ENCODE peak calls at places on chromosomes 16 and 17, in five cellular contexts. R, V, T, H and F are unnamed samples.

GRCh38 chr17:31313982-31314787 is at the start of gene EVI2B:
- DNase-seq in V (no peak), R (no peak), T (no peak), H (peak; percentile 66), F (no peak)

GRCh38 chr16:62041401-62041800 is 5.2 kb upstream of the CDH8 start:
- DNase-seq in T (peak; percentile 40), R (no peak), V (no peak), H (no peak), F (no peak)

GRCh38 chr17:67636841-67637240 is 80.9 kb upstream of the NOL11 start:
- DNase-seq in T (no peak), V (no peak), H (no peak), R (no peak), F (no peak)

GRCh38 chr16:17439580-17439979 is 31.2 kb downstream of the XYLT1 start:
- DNase-seq in V (no peak), R (no peak), H (no peak), T (no peak), F (no peak)

GRCh38 chr16:15881794-15882379 is 6.5 kb downstream of the CEP20 start:
- DNase-seq in R (no peak), T (no peak), H (no peak), V (no peak), F (no peak)

GRCh38 chr17:78935419-78936323 is 10.5 kb upstream of the TIMP2 start:
- DNase-seq in R (peak; percentile 26), H (no peak), V (no peak), T (no peak), F (no peak)

GRCh38 chr16:86396318-86396882 is 113.9 kb upstream of the FOXF1 start:
- DNase-seq in H (no peak), R (no peak), T (no peak), V (no peak), F (no peak)

GRCh38 chr17:39939588-39940419 is 12.3 kb downstream of the LRRC3C start:
- DNase-seq in H (peak; percentile 71), V (no peak), R (peak; percentile 53), T (no peak), F (no peak)

GRCh38 chr17:45573915-45574314 is 83.4 kb upstream of the PLEKHM1 start:
- DNase-seq in T (no peak), V (no peak), H (no peak), R (no peak), F (no peak)

GRCh38 chr16:81035975-81036750 is 521 bp downstream of the ATMIN start:
- DNase-seq in V (peak; percentile 52), H (no peak), R (peak; percentile 72), T (peak; percentile 11), F (peak; percentile 50)

GRCh38 chr17:44361292-44362055 is 2.2 kb downstream of the FAM171A2 start:
- DNase-seq in V (no peak), H (no peak), R (no peak), T (no peak), F (no peak)

GRCh38 chr17:44359458-44360143 is 4.1 kb downstream of the FAM171A2 start:
- DNase-seq in T (no peak), R (no peak), H (no peak), V (no peak), F (no peak)

GRCh38 chr17:44362056-44362355 is 1.6 kb downstream of the FAM171A2 start:
- DNase-seq in H (no peak), V (no peak), R (no peak), T (no peak), F (no peak)

GRCh38 chr17:44360144-44360533 is 3.5 kb downstream of the FAM171A2 start:
- DNase-seq in T (no peak), H (no peak), R (no peak), V (no peak), F (no peak)

GRCh38 chr17:44360826-44361225 is 2.8 kb downstream of the FAM171A2 start:
- DNase-seq in T (no peak), H (no peak), V (no peak), R (peak; percentile 65), F (no peak)
- TF ChIP-seq TAF1 in T (no peak), H (no peak), V (no peak), R (no peak), F (no peak)

DNA sequence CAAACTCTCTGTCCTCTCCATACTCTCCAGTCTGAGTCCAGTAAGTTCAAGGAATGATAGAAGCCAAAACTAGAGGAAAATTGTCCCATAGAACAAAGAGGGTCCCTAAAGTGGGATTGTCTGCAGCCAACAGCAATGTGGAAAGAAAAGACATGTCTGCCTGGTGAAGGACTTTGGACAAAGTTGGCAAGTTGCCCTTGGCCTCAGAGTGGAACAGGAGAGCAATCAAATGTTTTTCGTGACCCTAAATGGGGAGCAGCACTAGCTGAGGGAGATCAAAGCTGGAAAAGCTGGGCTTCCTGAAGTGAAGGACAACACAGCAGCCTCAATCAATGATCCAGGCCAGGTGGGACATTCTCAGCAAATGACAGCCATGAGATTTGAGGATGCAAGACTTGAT is 183.5 kb downstream of the CHD9NB start:
- DNase-seq in T (peak; percentile 6), V (no peak), H (no peak), R (no peak), F (no peak)
- TF ChIP-seq POLR2AphosphoS5 in T (no peak), V (no peak), H (no peak), R (no peak), F (no peak)

DNA sequence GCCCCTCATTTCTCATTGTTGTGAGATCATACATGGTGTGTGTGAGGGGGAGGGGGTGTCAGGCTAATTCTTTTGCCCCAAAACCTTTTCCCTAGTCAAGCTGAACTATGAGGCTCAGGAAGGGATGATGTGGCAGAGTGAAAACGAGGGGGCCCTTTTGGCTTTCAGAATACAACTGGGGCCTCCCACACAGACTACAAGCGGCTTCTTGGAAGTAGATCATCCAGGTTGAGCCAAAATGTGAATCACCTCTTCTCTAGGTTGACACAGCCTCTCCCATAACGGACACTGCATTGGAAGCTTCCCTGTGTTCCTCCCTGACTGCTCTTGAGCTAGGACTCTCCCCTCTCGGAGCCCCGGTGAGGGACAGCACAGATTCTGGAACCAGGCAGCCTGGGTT is 2.3 kb upstream of the ALKBH5 start:
- DNase-seq in V (no peak), T (no peak), H (no peak), R (no peak), F (no peak)
- TF ChIP-seq TAF1 in V (no peak), T (no peak), H (no peak), R (no peak), F (no peak)

GRCh38 chr17:28344011-28344410 is 8.4 kb downstream of the TNFAIP1 start:
- DNase-seq in T (no peak), R (no peak), V (no peak), H (no peak), F (no peak)
- TF ChIP-seq POLR2AphosphoS5 in T (no peak), R (no peak), V (no peak), H (no peak), F (no peak)

DNA sequence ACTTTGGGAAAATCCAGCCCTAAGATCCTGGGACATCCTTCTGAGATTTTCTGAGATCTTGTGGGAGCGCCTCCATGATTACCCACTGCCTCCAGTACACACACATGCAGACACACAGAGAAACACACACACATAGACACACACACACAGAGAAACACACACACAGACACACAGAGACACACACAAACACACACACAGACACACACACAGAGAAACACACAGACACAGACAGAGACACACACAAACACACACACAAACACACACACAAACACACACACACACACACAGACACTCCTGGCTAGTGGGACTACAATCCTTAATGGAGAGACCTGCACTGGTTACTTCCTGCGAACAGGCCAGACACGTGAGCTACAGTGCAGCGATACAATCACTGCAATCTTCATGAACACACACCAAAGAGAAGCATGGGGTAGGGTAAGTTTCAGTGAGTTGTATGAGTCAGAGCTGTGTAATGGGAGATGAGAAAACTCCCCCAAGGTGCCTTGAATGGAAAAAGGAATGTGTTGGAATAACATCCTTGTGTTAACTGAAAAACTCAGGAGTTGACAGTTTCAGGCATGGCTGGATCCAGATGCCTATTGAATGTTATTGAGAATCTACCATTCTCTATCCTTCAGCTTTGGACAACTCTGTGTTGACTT is 79.5 kb downstream of the SLC6A2 start:
- DNase-seq in H (no peak), R (no peak), T (no peak), V (no peak), F (no peak)
- TF ChIP-seq TAF1 in H (no peak), R (no peak), T (no peak), V (no peak), F (no peak)

DNA sequence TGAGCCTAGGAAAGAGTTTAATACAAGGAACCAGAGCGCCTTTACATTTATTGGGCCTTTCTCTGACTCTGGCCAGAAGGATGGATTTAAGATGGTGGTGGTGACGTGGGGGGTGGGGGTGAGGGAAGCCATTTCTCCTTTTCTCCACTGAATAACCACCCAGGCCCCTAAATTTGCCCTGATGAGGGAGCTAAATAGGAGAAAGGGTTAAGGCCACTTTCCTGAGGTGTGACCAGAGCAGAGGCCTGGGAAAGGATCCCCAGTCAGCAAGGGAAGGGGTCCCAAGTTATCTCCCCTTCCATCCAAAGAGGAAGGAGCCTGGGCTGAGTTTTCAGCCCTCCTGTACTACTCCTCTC is 1.1 kb upstream of the HOXB9 start:
- DNase-seq in H (no peak), R (no peak), T (no peak), V (no peak), F (no peak)
- TF ChIP-seq POLR2AphosphoS5 in H (no peak), R (no peak), T (no peak), V (no peak), F (no peak)

GRCh38 chr16:67395105-67395457 is 1.8 kb upstream of the TPPP3 start:
- DNase-seq in T (no peak), H (no peak), R (no peak), V (no peak), F (no peak)

GRCh38 chr16:67396775-67397450 is 3.6 kb upstream of the TPPP3 start:
- DNase-seq in R (no peak), H (no peak), T (no peak), V (no peak), F (no peak)

GRCh38 chr16:67396159-67396774 is 3.0 kb upstream of the TPPP3 start:
- DNase-seq in R (peak; percentile 93), H (no peak), T (peak; percentile 96), V (no peak), F (no peak)

GRCh38 chr16:67394271-67395104 is 1.2 kb upstream of the TPPP3 start:
- DNase-seq in R (no peak), H (no peak), V (no peak), T (no peak), F (no peak)

DNA sequence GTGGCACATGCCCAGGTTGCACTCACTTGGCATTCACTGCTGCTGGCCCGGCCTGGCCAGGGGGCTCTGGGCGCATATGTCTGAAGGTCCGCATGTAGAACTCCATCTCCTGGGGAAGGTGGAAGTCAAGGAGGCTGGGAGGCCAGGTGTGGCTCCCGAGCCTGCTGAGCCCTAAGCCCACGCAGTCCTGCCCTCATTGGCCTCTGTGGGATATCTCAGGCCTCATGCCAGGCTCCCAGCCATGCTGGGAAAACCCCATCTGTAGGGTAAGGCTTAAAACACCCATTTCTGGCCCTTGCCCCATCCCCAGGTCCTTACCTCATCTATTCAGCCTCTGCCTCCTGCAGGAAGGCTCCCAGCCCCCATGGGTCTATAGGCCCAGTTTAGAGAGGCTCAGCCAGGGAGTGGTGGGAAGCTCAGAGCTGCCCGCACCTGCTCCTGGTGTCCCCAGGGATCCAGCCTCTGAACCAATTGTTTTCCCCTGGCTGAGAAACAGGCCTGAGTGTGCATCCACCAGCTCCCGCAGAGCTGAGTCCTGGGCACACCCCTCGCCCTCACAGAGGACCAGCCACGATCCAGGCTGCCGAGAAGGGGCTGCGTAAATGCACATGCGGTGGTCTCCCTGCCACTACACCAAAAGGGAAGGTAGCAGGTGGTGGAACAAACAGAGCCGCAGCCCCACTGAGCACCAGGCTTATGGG is 2.3 kb upstream of the TPPP3 start:
- DNase-seq in T (no peak), R (no peak), H (no peak), V (no peak), F (no peak)
- TF ChIP-seq TAF1 in T (no peak), R (no peak), H (no peak), V (no peak), F (no peak)